ENCODE peak calls at places on chromosomes 13 and 19, in ten cellular contexts. One of them, this sample, is unnamed.

GRCh38 chr19:40025938-40026596 is 29.2 kb downstream of the ZNF546 start:
- DNase-seq in breast epithelium: no peak
- DNase-seq in psoas muscle: no peak
- DNase-seq in mesendoderm: no peak
- DNase-seq in left ventricle myocardium inferior: no peak
- DNase-seq in GM12864: no peak
- DNase-seq in Peyer's patch: no peak
- DNase-seq in thoracic aorta: no peak
- DNase-seq in upper lobe of left lung: no peak
- DNase-seq in astrocyte: no peak
- DNase-seq in this sample: no peak

GRCh38 chr19:44876930-44877530 is 14.0 kb upstream of the TOMM40 start:
- DNase-seq in upper lobe of left lung: no peak
- DNase-seq in astrocyte: no peak
- DNase-seq in breast epithelium: no peak
- DNase-seq in mesendoderm: no peak
- DNase-seq in Peyer's patch: no peak
- DNase-seq in thoracic aorta: no peak
- DNase-seq in psoas muscle: no peak
- DNase-seq in GM12864: no peak
- DNase-seq in left ventricle myocardium inferior: no peak
- DNase-seq in this sample: no peak

GRCh38 chr13:34863360-34864135 is 78.5 kb upstream of the NBEA start:
- DNase-seq in thoracic aorta: no peak
- DNase-seq in psoas muscle: no peak
- DNase-seq in left ventricle myocardium inferior: no peak
- DNase-seq in breast epithelium: no peak
- DNase-seq in mesendoderm: peak
- DNase-seq in GM12864: no peak
- DNase-seq in astrocyte: peak
- DNase-seq in Peyer's patch: no peak
- DNase-seq in upper lobe of left lung: no peak
- DNase-seq in this sample: no peak

GRCh38 chr13:59701261-59701660 is 462.5 kb downstream of the DIAPH3 start:
- DNase-seq in breast epithelium: no peak
- DNase-seq in psoas muscle: no peak
- DNase-seq in mesendoderm: no peak
- DNase-seq in thoracic aorta: no peak
- DNase-seq in upper lobe of left lung: no peak
- DNase-seq in left ventricle myocardium inferior: no peak
- DNase-seq in GM12864: no peak
- DNase-seq in astrocyte: no peak
- DNase-seq in Peyer's patch: no peak
- DNase-seq in this sample: no peak

GRCh38 chr13:46143239-46143701 is 38.4 kb upstream of the CPB2 start:
- DNase-seq in GM12864: no peak
- DNase-seq in mesendoderm: no peak
- DNase-seq in psoas muscle: no peak
- DNase-seq in left ventricle myocardium inferior: no peak
- DNase-seq in upper lobe of left lung: no peak
- DNase-seq in Peyer's patch: no peak
- DNase-seq in thoracic aorta: no peak
- DNase-seq in astrocyte: no peak
- DNase-seq in breast epithelium: no peak
- DNase-seq in this sample: no peak

GRCh38 chr19:49678970-49679831 is 2.1 kb downstream of the PRMT1 start:
- DNase-seq in astrocyte: no peak
- DNase-seq in psoas muscle: peak
- DNase-seq in GM12864: no peak
- DNase-seq in Peyer's patch: peak
- DNase-seq in upper lobe of left lung: no peak
- DNase-seq in left ventricle myocardium inferior: no peak
- DNase-seq in mesendoderm: no peak
- DNase-seq in breast epithelium: no peak
- DNase-seq in thoracic aorta: no peak
- DNase-seq in this sample: no peak

GRCh38 chr13:73000027-73000674 is 58.7 kb upstream of the KLF5 start:
- DNase-seq in mesendoderm: peak
- DNase-seq in psoas muscle: no peak
- DNase-seq in left ventricle myocardium inferior: no peak
- DNase-seq in upper lobe of left lung: no peak
- DNase-seq in thoracic aorta: no peak
- DNase-seq in breast epithelium: no peak
- DNase-seq in Peyer's patch: no peak
- DNase-seq in astrocyte: peak
- DNase-seq in GM12864: peak
- DNase-seq in this sample: no peak

GRCh38 chr19:49689133-49690072 is at the start of gene ADM5:
- DNase-seq in psoas muscle: no peak
- DNase-seq in Peyer's patch: peak
- DNase-seq in upper lobe of left lung: peak
- DNase-seq in astrocyte: no peak
- DNase-seq in left ventricle myocardium inferior: peak
- DNase-seq in GM12864: no peak
- DNase-seq in thoracic aorta: no peak
- DNase-seq in mesendoderm: peak
- DNase-seq in breast epithelium: peak
- DNase-seq in this sample: peak

GRCh38 chr19:35879770-35880317 is 11.5 kb downstream of the APLP1 start:
- DNase-seq in GM12864: peak
- DNase-seq in astrocyte: peak
- DNase-seq in upper lobe of left lung: peak
- DNase-seq in Peyer's patch: peak
- DNase-seq in mesendoderm: peak
- DNase-seq in breast epithelium: peak
- DNase-seq in left ventricle myocardium inferior: peak
- DNase-seq in thoracic aorta: peak
- DNase-seq in psoas muscle: peak
- DNase-seq in this sample: peak

GRCh38 chr19:5193192-5193591 is 147.4 kb downstream of the PTPRS start:
- DNase-seq in mesendoderm: peak
- DNase-seq in upper lobe of left lung: no peak
- DNase-seq in psoas muscle: no peak
- DNase-seq in breast epithelium: no peak
- DNase-seq in left ventricle myocardium inferior: no peak
- DNase-seq in astrocyte: no peak
- DNase-seq in Peyer's patch: no peak
- DNase-seq in thoracic aorta: no peak
- DNase-seq in GM12864: no peak
- DNase-seq in this sample: no peak

GRCh38 chr19:41521860-41522555 is 54.0 kb upstream of the CEACAM21 start:
- DNase-seq in breast epithelium: no peak
- DNase-seq in Peyer's patch: no peak
- DNase-seq in thoracic aorta: no peak
- DNase-seq in upper lobe of left lung: peak
- DNase-seq in left ventricle myocardium inferior: no peak
- DNase-seq in psoas muscle: no peak
- DNase-seq in astrocyte: no peak
- DNase-seq in mesendoderm: no peak
- DNase-seq in GM12864: no peak
- DNase-seq in this sample: no peak

GRCh38 chr13:52695856-52696255 is 43.2 kb downstream of the SUGT1 start:
- DNase-seq in left ventricle myocardium inferior: no peak
- DNase-seq in thoracic aorta: no peak
- DNase-seq in GM12864: no peak
- DNase-seq in astrocyte: peak
- DNase-seq in Peyer's patch: no peak
- DNase-seq in upper lobe of left lung: no peak
- DNase-seq in psoas muscle: no peak
- DNase-seq in breast epithelium: no peak
- DNase-seq in mesendoderm: no peak
- DNase-seq in this sample: no peak

GRCh38 chr13:99892189-99892588 is 79.4 kb downstream of the ZIC5 start:
- DNase-seq in mesendoderm: no peak
- DNase-seq in GM12864: no peak
- DNase-seq in Peyer's patch: no peak
- DNase-seq in left ventricle myocardium inferior: no peak
- DNase-seq in upper lobe of left lung: no peak
- DNase-seq in thoracic aorta: no peak
- DNase-seq in psoas muscle: no peak
- DNase-seq in astrocyte: no peak
- DNase-seq in breast epithelium: no peak
- DNase-seq in this sample: no peak

GRCh38 chr13:109402976-109403375 is 383.4 kb downstream of the IRS2 start:
- DNase-seq in thoracic aorta: no peak
- DNase-seq in upper lobe of left lung: no peak
- DNase-seq in Peyer's patch: no peak
- DNase-seq in astrocyte: no peak
- DNase-seq in breast epithelium: no peak
- DNase-seq in psoas muscle: no peak
- DNase-seq in left ventricle myocardium inferior: no peak
- DNase-seq in GM12864: no peak
- DNase-seq in mesendoderm: no peak
- DNase-seq in this sample: no peak

GRCh38 chr19:36182612-36183454 is 30.6 kb upstream of the COX7A1 start:
- DNase-seq in breast epithelium: no peak
- DNase-seq in psoas muscle: no peak
- DNase-seq in astrocyte: peak
- DNase-seq in thoracic aorta: no peak
- DNase-seq in GM12864: no peak
- DNase-seq in upper lobe of left lung: no peak
- DNase-seq in left ventricle myocardium inferior: no peak
- DNase-seq in Peyer's patch: no peak
- DNase-seq in mesendoderm: peak
- DNase-seq in this sample: no peak

GRCh38 chr19:6270822-6271221 is 9.0 kb downstream of the MLLT1 start:
- DNase-seq in Peyer's patch: no peak
- DNase-seq in GM12864: no peak
- DNase-seq in thoracic aorta: no peak
- DNase-seq in astrocyte: no peak
- DNase-seq in psoas muscle: no peak
- DNase-seq in left ventricle myocardium inferior: no peak
- DNase-seq in breast epithelium: no peak
- DNase-seq in mesendoderm: no peak
- DNase-seq in upper lobe of left lung: peak
- DNase-seq in this sample: no peak

GRCh38 chr19:6272411-6272791 is 7.4 kb downstream of the MLLT1 start:
- DNase-seq in breast epithelium: no peak
- DNase-seq in thoracic aorta: no peak
- DNase-seq in upper lobe of left lung: no peak
- DNase-seq in astrocyte: no peak
- DNase-seq in mesendoderm: no peak
- DNase-seq in Peyer's patch: no peak
- DNase-seq in left ventricle myocardium inferior: no peak
- DNase-seq in psoas muscle: no peak
- DNase-seq in GM12864: no peak
- DNase-seq in this sample: no peak

GRCh38 chr19:6270076-6270745 is 9.6 kb downstream of the MLLT1 start:
- DNase-seq in mesendoderm: no peak
- DNase-seq in GM12864: no peak
- DNase-seq in astrocyte: no peak
- DNase-seq in Peyer's patch: no peak
- DNase-seq in left ventricle myocardium inferior: no peak
- DNase-seq in thoracic aorta: no peak
- DNase-seq in psoas muscle: no peak
- DNase-seq in upper lobe of left lung: peak
- DNase-seq in breast epithelium: no peak
- DNase-seq in this sample: no peak

GRCh38 chr19:6271721-6272410 is 7.9 kb downstream of the MLLT1 start:
- DNase-seq in breast epithelium: peak
- DNase-seq in psoas muscle: peak
- DNase-seq in left ventricle myocardium inferior: peak
- DNase-seq in Peyer's patch: peak
- DNase-seq in GM12864: no peak
- DNase-seq in thoracic aorta: no peak
- DNase-seq in upper lobe of left lung: peak
- DNase-seq in astrocyte: peak
- DNase-seq in mesendoderm: peak
- DNase-seq in this sample: no peak

DNA sequence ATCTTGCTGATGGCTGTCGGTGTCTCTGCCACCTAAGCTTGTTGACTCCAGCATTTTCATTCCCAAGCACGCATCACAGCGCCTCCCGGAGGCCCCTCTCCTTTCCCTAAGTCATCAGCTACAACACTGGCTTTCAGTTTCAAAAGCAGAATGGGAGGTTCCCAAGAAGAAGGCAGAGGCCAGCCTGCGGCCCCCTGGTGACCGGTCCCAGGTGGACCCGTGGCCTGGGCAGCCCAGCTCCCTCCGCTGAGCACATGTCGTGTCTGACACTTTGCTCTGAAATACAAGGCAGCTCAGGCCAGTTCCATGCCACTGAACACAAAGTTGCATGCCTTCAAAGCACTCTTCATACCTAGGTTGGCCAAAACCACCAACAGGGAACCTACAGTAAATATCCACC is 8.5 kb downstream of the MLLT1 start:
- DNase-seq in GM12864: no peak
- DNase-seq in thoracic aorta: no peak
- DNase-seq in astrocyte: no peak
- DNase-seq in mesendoderm: peak
- DNase-seq in Peyer's patch: no peak
- DNase-seq in psoas muscle: no peak
- DNase-seq in left ventricle myocardium inferior: no peak
- DNase-seq in upper lobe of left lung: peak
- DNase-seq in breast epithelium: no peak
- DNase-seq in this sample: no peak
- H3K4me3 ChIP-seq in GM12864: no peak
- H3K4me3 ChIP-seq in thoracic aorta: peak
- H3K4me3 ChIP-seq in astrocyte: no peak
- H3K4me3 ChIP-seq in mesendoderm: no peak
- H3K4me3 ChIP-seq in Peyer's patch: no peak
- H3K4me3 ChIP-seq in psoas muscle: peak
- H3K4me3 ChIP-seq in left ventricle myocardium inferior: peak
- H3K4me3 ChIP-seq in upper lobe of left lung: peak
- H3K4me3 ChIP-seq in breast epithelium: peak
- H3K4me3 ChIP-seq in this sample: no peak

GRCh38 chr19:56671613-56671994 is at the start of gene ZNF835:
- DNase-seq in mesendoderm: peak
- DNase-seq in thoracic aorta: peak
- DNase-seq in psoas muscle: peak
- DNase-seq in breast epithelium: peak
- DNase-seq in left ventricle myocardium inferior: peak
- DNase-seq in astrocyte: no peak
- DNase-seq in GM12864: no peak
- DNase-seq in upper lobe of left lung: peak
- DNase-seq in Peyer's patch: peak
- DNase-seq in this sample: no peak
- H3K4me3 ChIP-seq in mesendoderm: peak
- H3K4me3 ChIP-seq in thoracic aorta: peak
- H3K4me3 ChIP-seq in psoas muscle: peak
- H3K4me3 ChIP-seq in breast epithelium: peak
- H3K4me3 ChIP-seq in left ventricle myocardium inferior: peak
- H3K4me3 ChIP-seq in astrocyte: peak
- H3K4me3 ChIP-seq in GM12864: no peak
- H3K4me3 ChIP-seq in upper lobe of left lung: peak
- H3K4me3 ChIP-seq in Peyer's patch: peak
- H3K4me3 ChIP-seq in this sample: peak

GRCh38 chr19:10742494-10742893 is 24.6 kb downstream of the DNM2 start:
- DNase-seq in Peyer's patch: peak
- DNase-seq in GM12864: no peak
- DNase-seq in psoas muscle: no peak
- DNase-seq in mesendoderm: no peak
- DNase-seq in upper lobe of left lung: no peak
- DNase-seq in breast epithelium: no peak
- DNase-seq in astrocyte: no peak
- DNase-seq in left ventricle myocardium inferior: no peak
- DNase-seq in thoracic aorta: no peak
- DNase-seq in this sample: no peak
- H3K4me3 ChIP-seq in Peyer's patch: no peak
- H3K4me3 ChIP-seq in GM12864: no peak
- H3K4me3 ChIP-seq in psoas muscle: no peak
- H3K4me3 ChIP-seq in mesendoderm: no peak
- H3K4me3 ChIP-seq in upper lobe of left lung: no peak
- H3K4me3 ChIP-seq in breast epithelium: no peak
- H3K4me3 ChIP-seq in astrocyte: no peak
- H3K4me3 ChIP-seq in left ventricle myocardium inferior: no peak
- H3K4me3 ChIP-seq in thoracic aorta: no peak
- H3K4me3 ChIP-seq in this sample: no peak

GRCh38 chr19:3146677-3147100 is 10.9 kb downstream of the GNA15 start:
- DNase-seq in astrocyte: no peak
- DNase-seq in left ventricle myocardium inferior: no peak
- DNase-seq in mesendoderm: peak
- DNase-seq in GM12864: no peak
- DNase-seq in psoas muscle: no peak
- DNase-seq in Peyer's patch: no peak
- DNase-seq in upper lobe of left lung: peak
- DNase-seq in thoracic aorta: no peak
- DNase-seq in breast epithelium: no peak
- DNase-seq in this sample: no peak
- H3K4me3 ChIP-seq in astrocyte: no peak
- H3K4me3 ChIP-seq in left ventricle myocardium inferior: no peak
- H3K4me3 ChIP-seq in mesendoderm: no peak
- H3K4me3 ChIP-seq in GM12864: no peak
- H3K4me3 ChIP-seq in psoas muscle: no peak
- H3K4me3 ChIP-seq in Peyer's patch: no peak
- H3K4me3 ChIP-seq in upper lobe of left lung: no peak
- H3K4me3 ChIP-seq in thoracic aorta: no peak
- H3K4me3 ChIP-seq in breast epithelium: no peak
- H3K4me3 ChIP-seq in this sample: no peak

This sample was measured in RWPE2.